ENCODE peak calls at places on chromosome 9, in eight cellular contexts. C is aorta, I is DND-41, T is HepG2, D is GM23248, J is foreskin keratinocyte, Y is hepatocyte, N is transverse colon. K is an unnamed sample.

GRCh38 chr9:128116104-128117083 is 11.1 kb downstream of the PTGES2 start:
- DNase-seq in C (peak; percentile 73), I (no peak), T (no peak), D (no peak), J (no peak), Y (no peak), N (peak; percentile 24), K (no peak)

GRCh38 chr9:91162311-91162710 is 199.4 kb downstream of the AUH start:
- DNase-seq in C (no peak), I (no peak), T (no peak), D (peak; percentile 43), J (peak; percentile 60), Y (no peak), N (peak; percentile 6), K (no peak)

GRCh38 chr9:78439866-78440830 is 143.2 kb downstream of the PSAT1 start:
- DNase-seq in C (no peak), I (no peak), T (no peak), D (no peak), J (no peak), Y (no peak), N (no peak), K (no peak)

GRCh38 chr9:5388026-5388806 is 48.5 kb upstream of the RLN1 start:
- DNase-seq in C (no peak), I (no peak), T (no peak), D (peak; percentile 18), J (peak; percentile 25), Y (no peak), N (no peak), K (no peak)

GRCh38 chr9:128523199-128523925 is 18.8 kb downstream of the GLE1 start:
- DNase-seq in C (no peak), I (peak; percentile 54), T (no peak), D (peak; percentile 58), J (peak; percentile 11), Y (peak; percentile 58), N (no peak), K (no peak)

GRCh38 chr9:34628656-34629491 is at the start of gene ARID3C:
- DNase-seq in C (peak; percentile 83), I (no peak), T (no peak), D (peak; percentile 72), J (no peak), Y (peak; percentile 74), N (peak; percentile 55), K (peak; percentile 61)

GRCh38 chr9:13113201-13113600 is 166.3 kb downstream of the MPDZ start:
- DNase-seq in C (no peak), I (no peak), T (no peak), D (peak; percentile 73), J (peak; percentile 25), Y (no peak), N (no peak), K (no peak)

GRCh38 chr9:94002316-94003140 is 47.4 kb upstream of the BARX1 start:
- DNase-seq in C (no peak), I (peak; percentile 38), T (peak; percentile 61), D (peak; percentile 47), J (peak; percentile 26), Y (peak; percentile 81), N (peak; percentile 16), K (no peak)

GRCh38 chr9:111828193-111828592 is 33.5 kb upstream of the SHOC1 start:
- DNase-seq in C (no peak), I (no peak), T (no peak), D (peak; percentile 23), J (peak; percentile 36), Y (no peak), N (no peak), K (no peak)

GRCh38 chr9:112784020-112784788 is 33.6 kb downstream of the SNX30 start:
- DNase-seq in C (no peak), I (no peak), T (no peak), D (no peak), J (peak; percentile 69), Y (peak; percentile 28), N (no peak), K (no peak)

GRCh38 chr9:34332370-34332964 is 3.1 kb downstream of the NUDT2 start:
- DNase-seq in C (no peak), I (no peak), T (peak; percentile 60), D (peak; percentile 61), J (peak; percentile 48), Y (peak; percentile 71), N (no peak), K (no peak)

GRCh38 chr9:123131993-123132392 is 98.5 kb downstream of the GPR21 start:
- DNase-seq in C (no peak), I (no peak), T (peak; percentile 51), D (no peak), J (no peak), Y (no peak), N (no peak), K (no peak)

GRCh38 chr9:21974542-21975409 is 19.4 kb downstream of the CDKN2A start:
- DNase-seq in C (peak; percentile 79), I (peak; percentile 97), T (no peak), D (peak; percentile 78), J (no peak), Y (peak; percentile 50), N (no peak), K (peak; percentile 41)

GRCh38 chr9:127004946-127005769 is 90.6 kb downstream of the RALGPS1 start:
- DNase-seq in C (no peak), I (peak; percentile 57), T (no peak), D (peak; percentile 57), J (peak; percentile 36), Y (peak; percentile 35), N (no peak), K (peak; percentile 67)

DNA sequence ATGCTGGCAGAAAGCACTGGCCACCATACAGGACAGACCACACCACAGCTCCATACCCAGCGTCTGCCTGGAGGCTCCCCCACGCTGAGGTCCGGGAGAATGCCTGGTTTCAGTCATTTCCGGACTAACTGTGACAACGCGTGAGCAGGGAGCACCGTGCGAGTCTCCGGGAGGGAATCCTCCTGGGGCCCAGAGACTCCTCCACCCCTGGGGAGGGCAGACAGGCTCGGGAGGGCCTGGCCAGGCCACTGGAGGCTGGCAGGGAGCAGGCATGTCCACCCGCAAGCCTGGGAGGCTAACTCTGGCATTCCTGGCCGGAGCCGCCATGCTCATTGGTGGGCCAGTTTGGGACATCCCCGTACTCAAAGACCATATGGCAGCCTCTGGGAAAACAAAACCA is 6.5 kb downstream of the BRD3OS start:
- DNase-seq in C (peak; percentile 64), I (no peak), T (no peak), D (no peak), J (no peak), Y (no peak), N (no peak), K (no peak)
- H3K27ac ChIP-seq in C (no peak overlapping the region), I (no peak overlapping the region), T (no peak overlapping the region), D (no peak overlapping the region), J (no peak overlapping the region), Y (no peak overlapping the region), N (no peak overlapping the region), K (no peak overlapping the region)

GRCh38 chr9:14248149-14248548 is 65.8 kb downstream of the NFIB start:
- DNase-seq in C (no peak), I (no peak), T (no peak), D (no peak), J (no peak), Y (no peak), N (no peak), K (no peak)

GRCh38 chr9:14247577-14247976 is 66.4 kb downstream of the NFIB start:
- DNase-seq in C (no peak), I (no peak), T (no peak), D (no peak), J (no peak), Y (no peak), N (no peak), K (no peak)

GRCh38 chr9:14249527-14249926 is 64.4 kb downstream of the NFIB start:
- DNase-seq in C (no peak), I (no peak), T (no peak), D (no peak), J (no peak), Y (no peak), N (no peak), K (no peak)

GRCh38 chr9:14250779-14251145 is 63.2 kb downstream of the NFIB start:
- DNase-seq in C (no peak), I (no peak), T (no peak), D (peak; percentile 26), J (no peak), Y (no peak), N (no peak), K (no peak)

DNA sequence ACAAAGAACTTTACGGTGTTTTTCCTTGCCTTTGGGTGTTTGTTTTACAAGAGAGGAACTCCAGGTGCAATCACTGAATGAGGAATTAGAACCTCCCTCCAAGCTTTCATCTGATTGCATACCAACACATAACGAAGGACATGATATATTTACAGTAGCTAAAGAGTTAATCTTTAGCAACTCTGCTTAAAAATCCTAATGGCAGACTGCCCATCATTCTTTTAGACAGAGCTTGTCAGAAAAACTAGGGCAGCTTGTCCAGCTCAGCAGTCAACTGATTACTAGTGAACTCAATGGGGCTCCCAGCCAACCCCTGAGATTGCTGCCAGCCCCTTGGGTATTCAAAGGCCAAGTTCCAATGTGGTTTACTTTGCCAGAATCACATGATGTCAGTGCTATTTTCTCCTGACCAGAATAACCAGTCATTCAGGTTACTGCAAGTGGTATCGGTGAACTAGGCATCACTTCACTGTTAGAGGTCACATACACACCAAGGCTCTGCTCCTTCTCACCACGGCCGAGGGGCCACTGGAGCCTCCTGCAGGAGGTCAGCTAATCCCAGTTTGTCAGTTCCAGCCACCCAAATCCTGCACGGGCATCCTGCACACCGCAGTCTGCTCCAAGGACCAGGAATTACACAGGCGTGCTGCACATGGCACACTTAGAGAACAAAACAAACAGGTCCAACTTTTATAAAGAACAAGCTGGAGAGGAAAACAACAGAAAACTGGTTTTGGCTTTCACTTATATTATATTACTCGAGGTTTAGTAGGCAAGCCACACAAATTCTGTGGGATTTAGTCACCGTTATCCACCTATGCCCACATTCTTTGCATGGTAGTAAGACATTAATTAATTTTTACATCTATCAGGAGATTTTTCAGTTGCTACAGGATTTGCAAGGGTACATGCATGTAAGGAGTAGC is 62.5 kb downstream of the NFIB start:
- DNase-seq in C (peak; percentile 86), I (no peak), T (peak; percentile 50), D (peak; percentile 79), J (peak; percentile 92), Y (peak; percentile 78), N (peak; percentile 78), K (no peak)
- H3K4me1 ChIP-seq in C (peaks cover 16% of the 10 kb centered on the region), I (no peaks in the 10 kb centered on the region), T (peaks cover 11% of the 10 kb centered on the region), D (peaks cover 40% of the 10 kb centered on the region), J (peaks cover 19% of the 10 kb centered on the region), Y (peaks cover 27% of the 10 kb centered on the region), N (peaks cover 34% of the 10 kb centered on the region), K (no peaks in the 10 kb centered on the region)

DNA sequence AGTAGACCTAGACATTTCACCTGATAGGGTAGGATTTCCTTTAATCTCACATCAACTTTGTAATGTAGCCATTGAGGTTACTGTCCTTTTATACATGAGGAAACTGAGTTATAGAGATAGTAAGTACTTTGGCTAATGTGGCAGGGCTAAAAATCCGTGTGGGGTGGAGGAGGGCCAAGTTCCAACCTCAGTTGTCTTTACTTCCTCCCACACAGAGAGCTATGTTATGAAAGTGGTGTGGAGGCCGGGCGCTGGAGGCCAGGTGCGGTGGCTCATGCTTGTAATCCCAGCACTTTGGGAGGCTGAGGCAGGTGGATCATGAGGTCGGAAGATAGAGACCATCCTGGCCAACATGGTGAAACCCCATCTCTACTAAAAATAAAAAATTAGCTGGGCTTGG is 173.3 kb downstream of the PALM2AKAP2 start:
- DNase-seq in C (no peak), I (no peak), T (no peak), D (no peak), J (no peak), Y (no peak), N (no peak), K (no peak)
- H3K27ac ChIP-seq in C (no peak overlapping the region), I (no peak overlapping the region), T (no peak overlapping the region), D (no peak overlapping the region), J (no peak overlapping the region), Y (no peak overlapping the region), N (no peak overlapping the region), K (no peak overlapping the region)

DNA sequence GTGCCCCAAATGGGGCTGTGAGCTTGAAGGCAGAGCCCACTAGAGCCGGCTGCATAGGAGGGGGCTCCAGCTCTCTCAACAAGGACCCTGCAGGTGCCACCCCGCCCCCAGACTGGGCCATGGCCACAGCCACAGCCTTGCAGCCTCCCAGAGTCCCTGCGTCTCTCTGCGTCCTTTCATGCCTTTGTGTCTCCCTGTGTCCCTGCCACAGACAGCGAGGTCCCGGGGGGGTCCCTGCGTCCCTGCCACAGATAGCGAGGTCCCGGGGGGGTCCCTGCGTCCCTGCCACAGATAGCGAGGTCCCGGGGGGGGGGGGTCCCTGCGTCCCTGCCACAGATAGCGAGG is 6.3 kb downstream of the NOXA1 start:
- DNase-seq in C (peak; percentile 61), I (no peak), T (no peak), D (no peak), J (no peak), Y (no peak), N (no peak), K (no peak)
- H3K4me1 ChIP-seq in C (no peaks in the 10 kb centered on the region), I (no peaks in the 10 kb centered on the region), T (peaks cover 5% of the 10 kb centered on the region), D (no peaks in the 10 kb centered on the region), J (peaks cover 9% of the 10 kb centered on the region), Y (no peaks in the 10 kb centered on the region), N (peaks cover 10% of the 10 kb centered on the region), K (no peaks in the 10 kb centered on the region)

K was measured in naive thymus-derived CD4-positive, alpha-beta T cell.